ENCODE peak calls at places on chromosomes 6 and 20, in six cellular contexts. M is hepatocyte, T is brain microvascular endothelial cell, Z is OCI-LY7, K is astrocyte, C is ovary. A is an unnamed sample.

GRCh38 chr6:34227656-34228421 is 8.8 kb upstream of the HMGA1 start:
- DNase-seq in K (no peak), Z (no peak), T (no peak), C (no peak), M (no peak), A (no peak)

GRCh38 chr6:134642217-134642616 is 307.7 kb downstream of the ALDH8A1 start:
- DNase-seq in T (no peak), C (no peak), Z (no peak), K (no peak), M (peak; percentile 47), A (no peak)

GRCh38 chr6:44306710-44307109 is 6.4 kb downstream of the AARS2 start:
- DNase-seq in Z (no peak), M (no peak), C (no peak), K (no peak), T (no peak), A (no peak)

GRCh38 chr6:52503344-52503747 is 73.5 kb downstream of the TRAM2 start:
- DNase-seq in T (no peak), Z (no peak), C (no peak), M (no peak), K (no peak), A (peak; percentile 26)

GRCh38 chr6:16684896-16685554 is 76.2 kb downstream of the ATXN1 start:
- DNase-seq in K (peak; percentile 89), T (peak; percentile 90), Z (no peak), M (no peak), C (no peak), A (no peak)

GRCh38 chr6:57040011-57040410 is 6.5 kb upstream of the KIAA1586 start:
- DNase-seq in K (no peak), Z (peak; percentile 40), C (no peak), T (no peak), M (no peak), A (no peak)

GRCh38 chr6:12815089-12815488 is 98.5 kb downstream of the PHACTR1 start:
- DNase-seq in C (no peak), T (no peak), K (no peak), M (no peak), Z (no peak), A (no peak)

GRCh38 chr6:16286151-16286522 is 47.8 kb downstream of the GMPR start:
- DNase-seq in M (peak; percentile 75), Z (peak; percentile 19), T (peak; percentile 16), C (no peak), K (no peak), A (peak; percentile 84)

GRCh38 chr6:159118941-159119340 is 50.3 kb upstream of the FNDC1 start:
- DNase-seq in M (no peak), T (no peak), Z (no peak), K (no peak), C (no peak), A (no peak)

GRCh38 chr6:143108278-143108677 is 47.6 kb downstream of the AIG1 start:
- DNase-seq in T (no peak), M (no peak), K (peak; percentile 44), Z (no peak), C (no peak), A (no peak)

GRCh38 chr20:34689486-34689885 is 12.6 kb upstream of the PIGU start:
- DNase-seq in T (peak; percentile 25), Z (no peak), K (no peak), C (no peak), M (no peak), A (no peak)

GRCh38 chr6:2369606-2370005 is 124.2 kb upstream of the GMDS start:
- DNase-seq in Z (no peak), M (no peak), K (no peak), T (no peak), C (no peak), A (no peak)

GRCh38 chr20:10992776-10993175 is 319.0 kb upstream of the JAG1 start:
- DNase-seq in K (no peak), C (no peak), T (no peak), M (no peak), Z (no peak), A (no peak)

GRCh38 chr6:16236648-16237199 is 1.7 kb upstream of the GMPR start:
- DNase-seq in T (peak; percentile 51), C (no peak), M (no peak), Z (no peak), K (peak; percentile 58), A (no peak)

GRCh38 chr6:5989141-5989723 is 17.5 kb downstream of the NRN1 start:
- DNase-seq in T (no peak), Z (no peak), M (no peak), C (no peak), K (no peak), A (no peak)

GRCh38 chr20:62991196-62991807 is 15.5 kb downstream of the BHLHE23 start:
- DNase-seq in K (no peak), M (no peak), Z (no peak), C (no peak), T (no peak), A (no peak)

GRCh38 chr20:33169176-33169794 is 1.3 kb downstream of the BPIFA2 start:
- DNase-seq in M (no peak), T (peak; percentile 8), C (no peak), Z (peak; percentile 4), K (no peak), A (peak; percentile 21)

GRCh38 chr6:93423542-93423941 is 4.2 kb upstream of the EPHA7 start:
- DNase-seq in C (peak; percentile 38), T (peak; percentile 49), Z (peak; percentile 60), K (peak; percentile 18), M (peak; percentile 73), A (peak; percentile 76)

GRCh38 chr6:101114703-101115102 is 233.6 kb upstream of the ASCC3 start:
- DNase-seq in T (peak; percentile 47), Z (peak; percentile 19), C (no peak), M (peak; percentile 55), K (peak; percentile 17), A (peak; percentile 25)

DNA sequence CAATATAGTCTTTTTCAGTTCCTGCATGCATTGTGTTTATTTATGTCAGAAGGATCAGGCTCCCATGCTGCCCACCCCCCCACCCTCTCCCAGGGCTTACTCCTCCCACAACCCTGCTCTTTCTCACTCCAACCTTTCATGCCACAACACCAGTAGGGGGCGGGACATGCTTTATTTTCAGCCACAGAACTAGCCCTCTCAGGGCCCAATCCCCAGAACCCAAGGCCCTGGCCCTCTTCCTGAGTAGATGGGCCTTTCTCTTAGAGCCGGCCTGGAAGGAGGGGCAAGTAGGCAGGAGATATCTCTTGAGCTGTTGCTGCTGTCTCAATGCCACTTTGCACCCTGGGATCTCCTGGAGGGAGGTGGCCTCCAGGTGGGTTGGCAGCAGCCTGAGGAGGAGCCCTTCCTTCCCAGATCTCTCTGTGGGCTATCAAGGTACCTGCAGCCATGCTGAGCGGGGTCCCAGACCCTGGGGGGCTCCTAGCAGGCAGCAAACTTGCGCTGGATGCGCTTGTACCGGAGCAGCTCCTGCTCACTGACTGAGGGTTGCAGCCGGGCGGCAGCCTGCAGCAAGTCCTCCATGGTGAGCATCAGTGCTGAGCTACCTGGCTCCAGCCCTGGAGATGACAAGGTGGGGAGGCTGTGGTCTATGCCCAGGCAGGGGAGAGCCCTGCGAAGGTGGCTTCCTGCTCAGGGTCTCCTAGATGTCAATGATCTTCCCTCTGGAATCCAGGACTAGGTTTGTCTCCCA is 3.5 kb downstream of the GNMT start:
- DNase-seq in M (peak; percentile 58), T (peak; percentile 40), K (no peak), Z (peak; percentile 58), C (no peak), A (peak; percentile 43)
- TF ChIP-seq CTCF in M (peak; percentile 30), T (peak; percentile 61), K (peak; percentile 21), Z (peak; percentile 64), C (no peak), A (no peak)

DNA sequence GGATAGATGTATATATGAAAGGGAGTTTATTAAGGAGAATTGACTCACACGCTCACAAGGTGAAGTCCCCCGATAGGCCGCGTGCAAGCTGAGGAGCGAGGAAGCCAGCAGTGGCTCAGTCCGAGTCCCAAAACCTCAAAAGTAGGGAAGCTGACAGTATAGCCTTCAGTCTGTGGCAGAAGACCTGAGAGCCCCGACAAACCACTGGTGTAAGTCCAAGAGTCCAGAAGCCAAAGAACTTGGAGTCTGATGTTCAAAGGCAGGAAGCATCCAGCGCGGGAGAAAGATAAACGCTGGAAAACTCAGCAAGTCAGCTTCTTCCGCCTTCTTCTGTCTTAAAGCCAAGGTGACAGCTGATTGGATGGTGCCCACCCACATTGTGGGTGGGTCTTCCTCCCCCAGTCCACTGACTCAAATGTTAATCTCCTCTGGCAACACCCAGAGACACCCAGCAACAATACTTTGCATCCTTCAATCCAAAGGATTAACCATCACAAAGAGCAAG is 102.6 kb upstream of the GJE1 start:
- DNase-seq in C (no peak), T (peak; percentile 48), M (no peak), K (peak; percentile 46), Z (no peak), A (no peak)
- TF ChIP-seq CTCF in C (no peak), T (no peak), M (no peak), K (no peak), Z (no peak), A (no peak)

GRCh38 chr20:52242237-52243230 is 51.0 kb upstream of the ZFP64 start:
- DNase-seq in C (no peak), K (no peak), Z (peak; percentile 57), T (no peak), M (peak; percentile 56), A (no peak)
- TF ChIP-seq CTCF in C (no peak), K (peak; percentile 52), Z (peak; percentile 92), T (peak; percentile 10), M (peak; percentile 62), A (peak; percentile 76)

GRCh38 chr6:126086560-126086959 is 100.2 kb downstream of the TRMT11 start:
- DNase-seq in T (no peak), M (no peak), C (no peak), Z (peak; percentile 9), K (no peak), A (no peak)

GRCh38 chr6:126091507-126091906 is 105.2 kb downstream of the TRMT11 start:
- DNase-seq in Z (no peak), K (no peak), C (no peak), M (no peak), T (no peak), A (no peak)

GRCh38 chr6:126093108-126093507 is 106.8 kb downstream of the TRMT11 start:
- DNase-seq in C (no peak), Z (no peak), K (no peak), T (no peak), M (no peak), A (no peak)

GRCh38 chr6:126083875-126084274 is 97.5 kb downstream of the TRMT11 start:
- DNase-seq in K (no peak), M (no peak), Z (no peak), C (no peak), T (no peak), A (no peak)

GRCh38 chr6:126087456-126087855 is 101.1 kb downstream of the TRMT11 start:
- DNase-seq in Z (no peak), M (no peak), C (no peak), T (no peak), K (no peak), A (no peak)
- TF ChIP-seq CTCF in Z (no peak), M (no peak), C (no peak), T (no peak), K (no peak), A (no peak)

GRCh38 chr6:168050861-168051586 is 28.0 kb downstream of the FRMD1 start:
- DNase-seq in T (no peak), C (no peak), M (no peak), K (no peak), Z (no peak), A (no peak)
- TF ChIP-seq CTCF in T (peak; percentile 53), C (no peak), M (no peak), K (no peak), Z (no peak), A (no peak)

DNA sequence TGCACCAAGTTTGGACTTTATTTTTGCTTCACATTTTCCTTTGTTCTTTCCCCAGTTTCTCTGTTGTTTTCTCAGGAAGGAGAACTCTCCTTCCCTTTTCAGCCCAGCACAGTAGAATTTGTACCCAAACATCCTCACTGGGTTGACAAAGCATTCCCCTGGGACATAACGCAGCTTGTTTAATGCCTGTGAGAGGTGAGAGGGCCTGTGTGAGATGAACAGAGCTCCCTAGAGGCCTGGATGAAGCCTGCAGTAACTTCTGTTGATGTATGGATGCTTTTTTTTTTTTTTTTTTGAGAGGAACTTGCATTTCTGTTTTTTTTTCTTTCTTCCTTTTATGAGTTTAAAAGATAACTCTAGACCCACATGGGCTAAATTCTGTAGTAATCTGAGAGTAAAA is 104.9 kb upstream of the SLC22A23 start:
- DNase-seq in C (no peak), Z (peak; percentile 6), K (no peak), T (peak; percentile 75), M (peak; percentile 30), A (peak; percentile 34)
- TF ChIP-seq CTCF in C (no peak), Z (no peak), K (peak; percentile 23), T (peak; percentile 59), M (peak; percentile 14), A (no peak)